ENCODE peak calls at places on chromosomes 6 and 20, in seven cellular contexts. R is transverse colon, W is A549, I is cardiac muscle cell, B is fibroblast of lung, P is uterus, C is sigmoid colon. U is an unnamed sample. For H3K4me1, the result is how much of the 10 kb centered on the place peaks cover.

GRCh38 chr6:168440520-168441433 is at the start of gene SMOC2:
- DNase-seq in R (peak), I (peak), W (no peak), P (peak), C (no peak), B (no peak), U (no peak)

GRCh38 chr20:25090492-25091429 is 8.8 kb upstream of the VSX1 start:
- DNase-seq in R (peak), P (no peak), I (no peak), B (no peak), C (no peak), W (no peak), U (no peak)

GRCh38 chr20:2331901-2332565 is 36.2 kb downstream of the TGM3 start:
- DNase-seq in I (no peak), C (no peak), R (no peak), W (no peak), B (no peak), P (no peak), U (no peak)

GRCh38 chr6:142696689-142697088 is 248.3 kb downstream of the HIVEP2 start:
- DNase-seq in I (no peak), W (no peak), R (peak), C (no peak), B (no peak), P (peak), U (no peak)

GRCh38 chr6:88449770-88450169 is 283.6 kb upstream of the CNR1 start:
- DNase-seq in B (no peak), R (no peak), I (peak), C (no peak), P (no peak), W (no peak), U (no peak)

GRCh38 chr6:137820952-137821351 is 46.1 kb upstream of the TNFAIP3 start:
- DNase-seq in R (no peak), P (no peak), C (no peak), I (peak), B (no peak), W (no peak), U (no peak)

GRCh38 chr6:150416120-150416519 is 47.3 kb downstream of the IYD start:
- DNase-seq in R (no peak), C (no peak), W (no peak), I (no peak), P (no peak), B (no peak), U (no peak)

GRCh38 chr6:82608777-82609176 is 245.2 kb downstream of the TPBG start:
- DNase-seq in I (no peak), C (no peak), R (no peak), P (no peak), B (no peak), W (no peak), U (no peak)

GRCh38 chr6:113854531-113855499 is 2.3 kb upstream of the MARCKS start:
- DNase-seq in R (peak), B (peak), C (peak), W (peak), I (peak), P (peak), U (peak)

GRCh38 chr20:59748555-59749292 is 144.4 kb downstream of the PHACTR3 start:
- DNase-seq in P (peak), R (peak), B (peak), C (peak), W (no peak), I (peak), U (no peak)

GRCh38 chr20:45564760-45565276 is 14.3 kb downstream of the WFDC8 start:
- DNase-seq in P (no peak), W (no peak), B (no peak), R (no peak), C (no peak), I (no peak), U (no peak)

GRCh38 chr20:43954704-43955243 is 40.1 kb downstream of the TOX2 start:
- DNase-seq in I (no peak), R (no peak), C (no peak), W (no peak), P (no peak), B (no peak), U (no peak)
- H3K4me1 ChIP-seq in I (under half), R (under half), C (under half), W (half or more), P (under half), B (under half), U (under half)

DNA sequence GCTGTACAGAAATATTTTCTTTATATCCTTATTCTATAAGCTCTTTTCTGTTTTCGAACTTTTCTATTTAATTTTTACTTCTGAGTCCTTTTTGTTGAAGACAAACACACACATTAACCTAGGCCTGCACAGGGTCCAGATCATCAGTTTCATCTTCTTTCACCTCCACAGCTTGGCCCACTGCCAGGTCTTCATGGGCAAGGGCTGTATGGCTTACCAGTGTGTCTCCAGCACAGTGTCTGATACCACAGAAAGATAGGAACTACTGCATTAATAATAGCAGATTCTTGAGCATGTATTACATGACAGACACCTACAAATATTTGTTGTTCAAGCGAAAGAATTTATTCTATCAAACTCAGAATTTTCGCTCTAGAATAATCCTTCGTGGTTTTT is 24.4 kb downstream of the QKI start:
- DNase-seq in W (no peak), I (no peak), B (peak), P (peak), C (no peak), R (peak), U (peak)
- H3K4me1 ChIP-seq in W (under half), I (half or more), B (under half), P (under half), C (under half), R (under half), U (under half)

DNA sequence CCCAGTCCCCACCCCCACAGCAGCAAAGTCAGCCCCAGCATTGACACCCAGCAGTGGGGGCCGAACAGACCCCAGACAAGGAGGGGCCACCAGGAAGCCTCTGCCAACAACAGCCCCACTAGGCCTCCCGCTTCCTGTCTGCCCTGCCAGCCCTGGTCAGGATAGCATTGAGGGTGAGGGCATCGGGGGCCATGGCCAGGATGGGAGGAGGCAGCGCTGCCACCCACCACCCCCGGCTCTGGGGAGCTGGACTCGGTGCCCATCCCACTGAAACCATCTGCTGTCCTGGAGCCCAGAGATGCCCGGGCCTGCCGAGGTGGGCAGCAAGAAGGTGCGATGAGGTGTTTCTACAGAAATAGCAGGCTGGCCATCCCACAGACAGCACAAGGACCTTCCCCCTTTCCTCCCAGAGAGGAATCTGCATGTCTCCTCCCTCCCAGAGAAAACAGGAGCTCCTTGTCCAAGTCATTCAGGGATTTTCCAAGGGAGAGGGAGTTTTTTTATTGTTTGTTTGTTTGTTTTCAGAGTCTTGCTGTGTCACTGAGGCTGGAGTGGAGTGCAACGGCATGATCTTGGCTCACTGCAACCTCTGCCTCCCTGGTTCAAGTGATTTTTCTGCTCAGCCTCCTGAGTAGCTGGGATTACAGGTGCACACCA is 62.1 kb upstream of the BHLHE23 start:
- DNase-seq in B (no peak), W (no peak), R (no peak), C (peak), P (no peak), I (no peak), U (no peak)
- H3K4me1 ChIP-seq in B (under half), W (under half), R (under half), C (under half), P (under half), I (under half), U (under half)

DNA sequence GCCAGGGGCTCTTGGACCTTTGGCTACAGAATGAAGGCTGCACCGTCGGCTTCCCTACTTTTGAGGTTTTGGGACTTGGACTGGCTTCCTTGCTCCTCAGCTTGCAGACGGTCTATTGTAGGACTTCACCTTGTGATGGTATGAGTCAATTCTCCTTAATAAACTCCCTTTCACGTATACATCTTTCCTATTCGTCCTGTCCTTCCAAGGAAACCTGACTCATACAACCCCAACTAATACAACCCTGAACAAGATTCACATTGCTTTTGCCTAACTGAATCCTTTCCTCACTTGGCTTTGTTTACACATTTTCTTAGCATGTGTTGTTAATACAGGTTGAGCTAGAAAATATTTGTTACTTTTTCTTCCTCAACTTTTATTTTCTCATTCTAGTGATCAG is 21.9 kb downstream of the TBXT start:
- DNase-seq in I (no peak), C (no peak), W (no peak), R (no peak), B (no peak), P (no peak), U (no peak)
- H3K4me1 ChIP-seq in I (under half), C (under half), W (under half), R (under half), B (under half), P (under half), U (under half)

GRCh38 chr6:38907264-38907663 is 141.3 kb upstream of the GLP1R start:
- DNase-seq in I (no peak), B (no peak), R (no peak), W (no peak), P (no peak), C (no peak), U (no peak)
- H3K4me1 ChIP-seq in I (under half), B (under half), R (under half), W (under half), P (under half), C (under half), U (under half)

DNA sequence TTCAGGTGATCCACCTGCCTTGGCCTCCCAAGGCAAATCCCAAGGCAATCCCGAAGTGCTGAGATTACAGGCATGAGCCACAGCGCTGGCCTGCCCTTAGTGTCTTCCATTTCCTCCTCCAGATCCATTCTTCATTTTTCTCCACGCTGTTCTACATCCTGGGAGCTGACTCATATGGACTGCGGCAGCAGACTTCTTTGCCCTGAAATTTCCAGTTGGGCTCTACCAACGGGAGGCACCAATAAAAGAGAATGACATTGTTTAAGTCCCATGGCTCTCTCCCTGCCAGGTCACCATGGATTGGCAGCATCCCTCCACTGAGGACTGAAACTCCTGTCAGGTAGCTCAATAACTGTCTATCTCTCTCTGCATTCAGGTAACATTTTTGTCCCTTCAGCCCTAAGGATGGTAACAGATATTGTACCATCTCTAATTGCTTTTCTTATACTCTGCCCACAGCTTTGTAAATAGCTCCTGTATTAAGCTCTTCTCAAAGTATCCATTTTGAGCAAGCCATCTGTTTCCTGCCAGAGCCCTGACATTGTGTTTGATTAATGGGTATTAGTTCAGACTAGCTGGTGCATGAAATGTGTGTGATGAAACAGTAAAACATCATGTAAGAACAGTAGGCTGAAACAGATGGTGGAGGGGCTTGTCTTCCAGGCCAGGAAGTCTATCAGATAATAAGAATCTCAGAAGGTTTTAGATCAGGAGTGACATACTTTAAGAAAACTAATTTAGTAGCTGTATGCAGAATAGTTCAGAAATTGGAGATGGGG is 3.6 kb downstream of the TBCC start:
- DNase-seq in B (peak), P (no peak), I (peak), R (no peak), C (no peak), W (no peak), U (no peak)
- H3K4me1 ChIP-seq in B (under half), P (under half), I (under half), R (under half), C (under half), W (under half), U (under half)

DNA sequence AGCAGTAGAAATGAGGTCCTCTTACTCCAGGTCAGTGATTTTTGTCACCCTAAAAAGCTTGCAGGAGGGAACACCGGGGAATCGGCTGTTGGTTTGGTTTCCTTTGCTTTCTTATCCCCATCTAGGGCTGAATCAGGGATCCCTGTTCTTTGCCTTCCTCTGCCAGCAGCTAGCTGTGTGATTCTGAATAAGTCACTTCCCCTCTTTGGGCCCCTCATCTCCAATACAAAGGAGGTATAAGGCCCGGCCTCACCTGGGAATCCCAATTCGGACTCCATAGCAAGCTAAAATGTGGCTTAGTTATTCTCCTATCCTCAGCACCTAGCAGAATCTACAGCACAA is 18.5 kb upstream of the ARMC12 start:
- DNase-seq in B (no peak), R (no peak), W (no peak), C (peak), I (no peak), P (no peak), U (no peak)
- H3K4me1 ChIP-seq in B (under half), R (under half), W (under half), C (under half), I (under half), P (under half), U (under half)

DNA sequence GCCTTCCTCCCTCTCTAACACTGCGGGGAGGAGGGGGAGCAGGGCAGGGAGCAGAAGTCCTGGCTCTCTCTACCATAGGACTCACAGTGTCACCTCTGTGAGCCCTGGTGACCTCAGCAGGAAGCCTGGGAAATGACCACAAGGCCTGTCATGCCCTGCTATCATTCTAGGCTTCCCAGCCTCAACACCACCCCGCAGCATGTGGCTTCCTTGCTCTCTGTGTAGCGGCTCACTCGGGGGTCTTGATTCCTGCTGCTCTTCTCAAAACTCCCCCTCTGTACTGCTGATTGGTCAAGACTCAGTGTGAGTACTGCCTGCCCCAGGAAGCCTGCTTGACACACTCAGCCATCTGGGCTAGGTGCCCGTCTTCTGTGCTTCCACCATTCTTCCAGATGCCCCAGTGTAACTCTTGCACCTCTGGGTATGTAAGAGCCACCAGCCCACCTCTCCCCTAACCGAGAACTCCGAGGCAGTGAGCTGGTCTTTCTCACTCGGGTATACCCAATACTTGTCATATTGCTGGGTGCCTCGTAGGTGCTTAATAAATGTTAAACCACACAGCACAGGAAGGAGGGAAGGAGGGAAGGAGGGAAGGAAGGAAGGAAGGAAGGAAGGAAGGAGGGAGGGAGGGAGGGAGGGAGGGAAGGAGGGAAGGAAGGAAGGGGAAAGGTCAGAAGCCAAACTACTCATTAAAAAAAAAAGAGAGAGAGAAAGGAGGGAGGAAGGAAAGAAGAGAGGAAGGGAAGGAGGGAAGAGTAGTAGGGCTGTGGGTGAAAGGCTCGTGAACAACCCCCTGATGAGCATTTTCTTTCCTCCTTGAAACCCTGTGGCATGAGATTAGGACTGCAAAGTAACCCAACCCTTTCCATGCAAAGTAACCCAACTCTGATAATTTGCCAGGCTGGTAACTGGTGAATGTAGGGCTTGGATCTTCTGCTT is 5.0 kb downstream of the MDFI start:
- DNase-seq in C (no peak), W (no peak), R (no peak), B (no peak), P (no peak), I (no peak), U (peak)
- H3K4me1 ChIP-seq in C (under half), W (under half), R (under half), B (under half), P (under half), I (under half), U (under half)

GRCh38 chr6:41714556-41715273 is 20.7 kb downstream of the TFEB start:
- DNase-seq in W (no peak), C (no peak), B (no peak), R (no peak), P (no peak), I (no peak), U (no peak)

GRCh38 chr6:41715779-41716515 is 19.5 kb downstream of the TFEB start:
- DNase-seq in I (no peak), P (no peak), C (no peak), B (no peak), R (no peak), W (no peak), U (no peak)

GRCh38 chr6:41713650-41714291 is 21.6 kb downstream of the TFEB start:
- DNase-seq in W (no peak), B (peak), R (no peak), P (no peak), I (no peak), C (no peak), U (peak)

GRCh38 chr6:41718828-41719227 is 16.6 kb downstream of the TFEB start:
- DNase-seq in C (no peak), B (no peak), R (no peak), W (no peak), I (no peak), P (no peak), U (no peak)

DNA sequence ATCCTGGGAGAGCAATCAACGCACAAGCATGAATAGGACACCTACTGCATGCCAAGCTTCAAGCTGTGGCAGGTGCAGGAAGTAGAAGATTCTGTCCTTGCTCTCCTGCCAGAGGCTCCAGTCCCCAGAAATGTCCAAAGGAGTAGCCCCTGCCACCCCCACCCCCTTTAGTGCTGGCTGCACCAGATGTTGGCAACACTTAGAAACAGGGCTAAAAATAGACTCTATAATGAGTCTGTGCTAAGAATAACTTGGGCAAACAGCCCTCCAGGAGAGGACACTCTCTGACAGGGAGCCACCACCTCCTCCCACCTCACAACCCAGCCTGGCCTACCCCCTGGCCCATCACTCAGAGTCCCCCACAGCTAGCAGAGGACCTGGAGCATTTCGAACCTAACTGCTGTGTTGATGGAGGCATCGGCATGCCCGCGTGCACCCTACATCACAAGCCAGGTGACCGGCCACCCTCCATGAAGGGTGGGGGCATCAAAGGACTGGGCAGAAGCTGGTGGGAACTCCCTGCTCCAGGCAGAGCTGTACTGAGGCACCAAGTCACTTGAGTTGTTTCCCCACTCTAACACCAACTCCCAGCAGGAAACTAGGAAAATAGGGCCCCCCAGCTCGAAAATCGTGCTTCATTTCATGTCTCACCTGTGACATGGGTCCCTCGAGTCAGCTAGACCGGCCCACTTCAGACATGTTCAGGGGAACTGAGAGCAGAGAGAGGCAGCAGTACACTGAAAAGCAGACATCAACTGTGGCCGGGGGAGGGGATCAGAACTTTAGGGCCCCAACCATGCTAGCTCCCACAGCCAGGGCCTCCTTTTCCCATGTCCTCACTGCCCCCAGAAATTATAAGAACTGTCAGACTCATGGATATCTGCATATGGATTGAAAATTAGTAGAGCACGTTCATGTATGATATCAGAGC is 18.6 kb downstream of the TFEB start:
- DNase-seq in I (no peak), W (no peak), C (no peak), B (no peak), P (no peak), R (peak), U (no peak)
- H3K4me1 ChIP-seq in I (half or more), W (half or more), C (under half), B (under half), P (under half), R (half or more), U (under half)

U was measured in Peyer's patch.